ENCODE peak calls at places on chromosomes 2 and 18, in five cellular contexts. U, W, N, F and E are unnamed samples.

GRCh38 chr2:74694281-74694680 is 40.2 kb downstream of the SEMA4F start:
- DNase-seq in F (no peak), U (no peak), N (no peak), W (no peak), E (no peak)

GRCh38 chr2:133680399-133681044 is 112.3 kb upstream of the NCKAP5 start:
- DNase-seq in F (no peak), W (no peak), U (no peak), N (no peak), E (no peak)

GRCh38 chr2:125371867-125372266 is 1284.1 kb upstream of the GYPC start:
- DNase-seq in U (no peak), W (no peak), F (no peak), N (no peak), E (no peak)

GRCh38 chr2:118981627-118982026 is 39.6 kb downstream of the MARCO start:
- DNase-seq in F (no peak), N (no peak), W (no peak), U (no peak), E (no peak)

GRCh38 chr2:34096552-34097171 is 497.6 kb upstream of the FAM98A start:
- DNase-seq in N (peak; percentile 65), W (peak; percentile 61), U (peak; percentile 14), F (peak; percentile 19), E (peak; percentile 62)

GRCh38 chr2:26720322-26721166 is 28.0 kb downstream of the KCNK3 start:
- DNase-seq in U (no peak), N (no peak), W (peak; percentile 91), F (peak; percentile 86), E (no peak)

GRCh38 chr2:105187531-105187930 is 54.0 kb upstream of the GPR45 start:
- DNase-seq in F (no peak), W (peak; percentile 25), N (no peak), U (no peak), E (no peak)

GRCh38 chr2:240237609-240238151 is 97.2 kb upstream of the OTOS start:
- DNase-seq in W (no peak), U (no peak), N (no peak), F (no peak), E (no peak)

GRCh38 chr2:142445023-142445422 is 314.2 kb upstream of the LRP1B start:
- DNase-seq in N (no peak), F (no peak), W (no peak), U (no peak), E (no peak)

GRCh38 chr18:46622999-46623398 is 34.0 kb downstream of the LOXHD1 start:
- DNase-seq in W (peak; percentile 6), U (no peak), F (no peak), N (no peak), E (no peak)

GRCh38 chr18:79733996-79734770 is 54.6 kb downstream of the CTDP1 start:
- DNase-seq in U (no peak), W (no peak), N (no peak), F (no peak), E (no peak)

GRCh38 chr2:47003641-47004427 is 88.2 kb upstream of the MCFD2 start:
- DNase-seq in F (no peak), U (no peak), W (peak; percentile 30), N (no peak), E (no peak)

GRCh38 chr2:10489842-10490555 is 41.9 kb upstream of the ODC1 start:
- DNase-seq in N (no peak), W (no peak), U (no peak), F (no peak), E (no peak)

GRCh38 chr2:105405291-105405690 is 6.4 kb upstream of the FHL2 start:
- DNase-seq in N (no peak), U (no peak), F (no peak), W (peak; percentile 88), E (no peak)

GRCh38 chr2:160429248-160430000 is 64.2 kb downstream of the RBMS1 start:
- DNase-seq in U (no peak), N (no peak), F (no peak), W (peak; percentile 71), E (no peak)
- H3K4me1 ChIP-seq in U (peaks cover 45% of the 10 kb centered on the region), N (peaks cover 4% of the 10 kb centered on the region), F (peaks cover 41% of the 10 kb centered on the region), W (peaks cover 1% of the 10 kb centered on the region), E (peaks cover 16% of the 10 kb centered on the region)

DNA sequence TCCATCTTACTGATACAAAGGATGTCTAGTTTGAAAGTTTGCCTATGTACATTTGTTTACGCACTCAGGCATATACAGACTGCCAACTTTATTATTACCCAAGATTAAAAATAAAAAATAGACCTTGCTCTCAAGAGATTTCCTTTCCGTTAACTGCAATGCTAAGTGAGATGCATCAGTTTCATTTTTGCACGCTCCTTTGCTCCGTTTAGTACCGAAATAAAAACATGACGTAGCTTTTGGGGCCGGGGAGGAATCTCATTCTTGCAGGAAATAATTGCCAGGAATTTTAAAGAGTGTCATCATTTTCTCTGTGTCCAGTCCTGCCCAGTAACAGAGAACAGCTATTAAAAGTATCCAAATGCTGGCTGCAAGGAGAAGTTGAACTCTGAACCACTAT is 169.5 kb downstream of the SLC8A1 start:
- DNase-seq in U (no peak), N (no peak), W (no peak), F (no peak), E (no peak)
- H3K4me1 ChIP-seq in U (no peaks in the 10 kb centered on the region), N (no peaks in the 10 kb centered on the region), W (peaks cover 3% of the 10 kb centered on the region), F (no peaks in the 10 kb centered on the region), E (no peaks in the 10 kb centered on the region)

GRCh38 chr2:85323351-85323987 is 4.3 kb downstream of the TGOLN2 start:
- DNase-seq in U (no peak), F (no peak), W (no peak), N (no peak), E (no peak)
- H3K4me1 ChIP-seq in U (peaks cover 75% of the 10 kb centered on the region), F (peaks cover 27% of the 10 kb centered on the region), W (peaks cover 21% of the 10 kb centered on the region), N (peaks cover 12% of the 10 kb centered on the region), E (peaks cover 25% of the 10 kb centered on the region)

GRCh38 chr2:1686784-1687105 is 57.6 kb downstream of the PXDN start:
- DNase-seq in U (no peak), F (no peak), W (peak; percentile 85), N (no peak), E (peak; percentile 59)
- H3K4me1 ChIP-seq in U (no peaks in the 10 kb centered on the region), F (peaks cover 5% of the 10 kb centered on the region), W (peaks cover 29% of the 10 kb centered on the region), N (peaks cover 4% of the 10 kb centered on the region), E (peaks cover 13% of the 10 kb centered on the region)